ENCODE peak calls at places on chromosomes 4 and X, in six cellular contexts. T, P, U, J, R and Z are unnamed samples.
A peak's percentile ranks its signal among the peaks of the same experiment; 100 is the strongest.

GRCh38 chr4:8646296-8647093 is 53.9 kb downstream of the CPZ start:
- DNase-seq in R (no peak), U (no peak), T (no peak), J (no peak), P (no peak), Z (no peak)

GRCh38 chrX:68440940-68441339 is 7.6 kb upstream of the OPHN1 start:
- DNase-seq in R (no peak), U (peak; percentile 50), P (no peak), J (no peak), T (no peak), Z (no peak)

GRCh38 chrX:19888419-19888879 is 1.0 kb upstream of the SH3KBP1 start:
- DNase-seq in T (peak; percentile 70), R (no peak), P (peak; percentile 67), J (peak; percentile 27), U (peak; percentile 24), Z (peak; percentile 9)

GRCh38 chrX:40418413-40419195 is 162.2 kb upstream of the ATP6AP2 start:
- DNase-seq in P (peak; percentile 3), T (no peak), R (no peak), J (no peak), U (no peak), Z (no peak)

GRCh38 chr4:25308761-25309160 is 3.8 kb upstream of the ZCCHC4 start:
- DNase-seq in T (no peak), P (no peak), R (no peak), J (no peak), U (no peak), Z (no peak)

GRCh38 chr4:25993564-25994185 is 79.7 kb downstream of the SMIM20 start:
- DNase-seq in T (peak; percentile 46), P (peak; percentile 17), J (no peak), R (peak; percentile 96), U (no peak), Z (no peak)

GRCh38 chr4:3760346-3760745 is 5.8 kb upstream of the ADRA2C start:
- DNase-seq in R (no peak), P (no peak), U (no peak), J (no peak), T (no peak), Z (no peak)

GRCh38 chr4:20679946-20680345 is 20.3 kb upstream of the PACRGL start:
- DNase-seq in T (no peak), J (no peak), P (no peak), R (no peak), U (no peak), Z (no peak)

GRCh38 chr4:48879561-48880442 is 26.8 kb downstream of the OCIAD2 start:
- DNase-seq in T (no peak), P (no peak), J (no peak), R (no peak), U (no peak), Z (no peak)

GRCh38 chrX:153538424-153538823 is 21.0 kb downstream of the ATP2B3 start:
- DNase-seq in R (no peak), T (no peak), U (no peak), J (no peak), P (no peak), Z (no peak)